ENCODE peak calls at places on chromosomes 6 and 20, in six cellular contexts. One of them, this sample, is unnamed.

GRCh38 chr20:45857836-45858250 is 429 bp downstream of the ZSWIM3 start:
- DNase-seq in mesenchymal stem cell: no peak
- DNase-seq in H9: peak
- DNase-seq in mesendoderm: peak
- DNase-seq in trophoblast cell: no peak
- DNase-seq in neuronal stem cell: no peak
- DNase-seq in this sample: no peak

GRCh38 chr6:24223131-24223715 is 97.2 kb downstream of the NRSN1 start:
- DNase-seq in H9: no peak
- DNase-seq in mesenchymal stem cell: peak
- DNase-seq in neuronal stem cell: no peak
- DNase-seq in mesendoderm: no peak
- DNase-seq in trophoblast cell: no peak
- DNase-seq in this sample: no peak

GRCh38 chr6:49835140-49835539 is 31.2 kb downstream of the CRISP1 start:
- DNase-seq in trophoblast cell: no peak
- DNase-seq in neuronal stem cell: no peak
- DNase-seq in mesenchymal stem cell: no peak
- DNase-seq in mesendoderm: no peak
- DNase-seq in H9: no peak
- DNase-seq in this sample: no peak

GRCh38 chr6:104187616-104188015 is 672.1 kb downstream of the HACE1 start:
- DNase-seq in mesendoderm: peak
- DNase-seq in neuronal stem cell: no peak
- DNase-seq in mesenchymal stem cell: no peak
- DNase-seq in H9: peak
- DNase-seq in trophoblast cell: peak
- DNase-seq in this sample: no peak

GRCh38 chr6:128062882-128063603 is 162.2 kb upstream of the THEMIS start:
- DNase-seq in neuronal stem cell: no peak
- DNase-seq in trophoblast cell: no peak
- DNase-seq in H9: no peak
- DNase-seq in mesenchymal stem cell: no peak
- DNase-seq in mesendoderm: no peak
- DNase-seq in this sample: peak

GRCh38 chr6:131182991-131183425 is 47.7 kb downstream of the AKAP7 start:
- DNase-seq in mesenchymal stem cell: peak
- DNase-seq in neuronal stem cell: peak
- DNase-seq in mesendoderm: peak
- DNase-seq in trophoblast cell: no peak
- DNase-seq in H9: peak
- DNase-seq in this sample: peak

GRCh38 chr6:14518515-14519217 is 401.1 kb downstream of the CD83 start:
- DNase-seq in neuronal stem cell: no peak
- DNase-seq in H9: no peak
- DNase-seq in trophoblast cell: no peak
- DNase-seq in mesendoderm: no peak
- DNase-seq in mesenchymal stem cell: no peak
- DNase-seq in this sample: peak

GRCh38 chr6:125944434-125944816 is 12.1 kb upstream of the HINT3 start:
- DNase-seq in mesenchymal stem cell: peak
- DNase-seq in trophoblast cell: no peak
- DNase-seq in H9: no peak
- DNase-seq in mesendoderm: no peak
- DNase-seq in neuronal stem cell: no peak
- DNase-seq in this sample: peak

GRCh38 chr6:75855047-75855446 is 106.0 kb downstream of the MYO6 start:
- DNase-seq in trophoblast cell: peak
- DNase-seq in neuronal stem cell: peak
- DNase-seq in mesenchymal stem cell: peak
- DNase-seq in H9: no peak
- DNase-seq in mesendoderm: peak
- DNase-seq in this sample: peak

GRCh38 chr6:159221486-159222170 is 52.4 kb downstream of the FNDC1 start:
- DNase-seq in trophoblast cell: no peak
- DNase-seq in H9: no peak
- DNase-seq in mesendoderm: no peak
- DNase-seq in mesenchymal stem cell: no peak
- DNase-seq in neuronal stem cell: no peak
- DNase-seq in this sample: no peak

GRCh38 chr6:33248643-33248931 is 23.1 kb downstream of the VPS52 start:
- DNase-seq in H9: no peak
- DNase-seq in mesenchymal stem cell: peak
- DNase-seq in neuronal stem cell: no peak
- DNase-seq in mesendoderm: no peak
- DNase-seq in trophoblast cell: no peak
- DNase-seq in this sample: no peak

GRCh38 chr6:140007525-140007924 is 633.1 kb upstream of the CITED2 start:
- DNase-seq in trophoblast cell: no peak
- DNase-seq in mesendoderm: no peak
- DNase-seq in H9: no peak
- DNase-seq in mesenchymal stem cell: no peak
- DNase-seq in neuronal stem cell: no peak
- DNase-seq in this sample: no peak

GRCh38 chr20:19448632-19449031 is 236.2 kb downstream of the SLC24A3 start:
- DNase-seq in mesenchymal stem cell: no peak
- DNase-seq in mesendoderm: no peak
- DNase-seq in trophoblast cell: no peak
- DNase-seq in neuronal stem cell: no peak
- DNase-seq in H9: no peak
- DNase-seq in this sample: no peak

GRCh38 chr6:3808759-3809514 is 40.2 kb upstream of the FAM50B start:
- DNase-seq in H9: no peak
- DNase-seq in neuronal stem cell: no peak
- DNase-seq in mesenchymal stem cell: peak
- DNase-seq in trophoblast cell: peak
- DNase-seq in mesendoderm: no peak
- DNase-seq in this sample: peak

GRCh38 chr6:18263561-18264337 is 581 bp downstream of the DEK start:
- DNase-seq in trophoblast cell: peak
- DNase-seq in mesendoderm: no peak
- DNase-seq in H9: no peak
- DNase-seq in neuronal stem cell: no peak
- DNase-seq in mesenchymal stem cell: peak
- DNase-seq in this sample: no peak

GRCh38 chr6:21981235-21981833 is 315.5 kb downstream of the PRL start:
- DNase-seq in neuronal stem cell: no peak
- DNase-seq in trophoblast cell: no peak
- DNase-seq in mesendoderm: no peak
- DNase-seq in mesenchymal stem cell: no peak
- DNase-seq in H9: no peak
- DNase-seq in this sample: no peak

GRCh38 chr20:44198872-44199271 is 11.7 kb downstream of the OSER1 start:
- DNase-seq in neuronal stem cell: no peak
- DNase-seq in mesenchymal stem cell: no peak
- DNase-seq in H9: no peak
- DNase-seq in trophoblast cell: no peak
- DNase-seq in mesendoderm: no peak
- DNase-seq in this sample: no peak

GRCh38 chr20:12928755-12929401 is 79.9 kb upstream of the SPTLC3 start:
- DNase-seq in mesenchymal stem cell: peak
- DNase-seq in neuronal stem cell: no peak
- DNase-seq in trophoblast cell: no peak
- DNase-seq in H9: no peak
- DNase-seq in mesendoderm: no peak
- DNase-seq in this sample: peak

GRCh38 chr6:146968041-146968760 is 236.0 kb upstream of the STXBP5 start:
- DNase-seq in neuronal stem cell: no peak
- DNase-seq in mesendoderm: no peak
- DNase-seq in mesenchymal stem cell: peak
- DNase-seq in H9: no peak
- DNase-seq in trophoblast cell: no peak
- DNase-seq in this sample: peak

GRCh38 chr20:57772349-57772964 is 62.6 kb upstream of the PMEPA1 start:
- DNase-seq in neuronal stem cell: no peak
- DNase-seq in H9: peak
- DNase-seq in mesendoderm: peak
- DNase-seq in mesenchymal stem cell: no peak
- DNase-seq in trophoblast cell: peak
- DNase-seq in this sample: peak

GRCh38 chr20:21514553-21515251 is 838 bp upstream of the NKX2-2 start:
- DNase-seq in mesenchymal stem cell: no peak
- DNase-seq in H9: peak
- DNase-seq in neuronal stem cell: no peak
- DNase-seq in mesendoderm: peak
- DNase-seq in trophoblast cell: no peak
- DNase-seq in this sample: no peak

GRCh38 chr6:79422666-79423065 is 114.6 kb downstream of the LCA5 start:
- DNase-seq in trophoblast cell: no peak
- DNase-seq in H9: no peak
- DNase-seq in neuronal stem cell: no peak
- DNase-seq in mesenchymal stem cell: no peak
- DNase-seq in mesendoderm: no peak
- DNase-seq in this sample: no peak

GRCh38 chr6:125906158-125906998 is 50.2 kb upstream of the HINT3 start:
- DNase-seq in mesendoderm: peak
- DNase-seq in trophoblast cell: peak
- DNase-seq in mesenchymal stem cell: peak
- DNase-seq in H9: peak
- DNase-seq in neuronal stem cell: peak
- DNase-seq in this sample: peak

DNA sequence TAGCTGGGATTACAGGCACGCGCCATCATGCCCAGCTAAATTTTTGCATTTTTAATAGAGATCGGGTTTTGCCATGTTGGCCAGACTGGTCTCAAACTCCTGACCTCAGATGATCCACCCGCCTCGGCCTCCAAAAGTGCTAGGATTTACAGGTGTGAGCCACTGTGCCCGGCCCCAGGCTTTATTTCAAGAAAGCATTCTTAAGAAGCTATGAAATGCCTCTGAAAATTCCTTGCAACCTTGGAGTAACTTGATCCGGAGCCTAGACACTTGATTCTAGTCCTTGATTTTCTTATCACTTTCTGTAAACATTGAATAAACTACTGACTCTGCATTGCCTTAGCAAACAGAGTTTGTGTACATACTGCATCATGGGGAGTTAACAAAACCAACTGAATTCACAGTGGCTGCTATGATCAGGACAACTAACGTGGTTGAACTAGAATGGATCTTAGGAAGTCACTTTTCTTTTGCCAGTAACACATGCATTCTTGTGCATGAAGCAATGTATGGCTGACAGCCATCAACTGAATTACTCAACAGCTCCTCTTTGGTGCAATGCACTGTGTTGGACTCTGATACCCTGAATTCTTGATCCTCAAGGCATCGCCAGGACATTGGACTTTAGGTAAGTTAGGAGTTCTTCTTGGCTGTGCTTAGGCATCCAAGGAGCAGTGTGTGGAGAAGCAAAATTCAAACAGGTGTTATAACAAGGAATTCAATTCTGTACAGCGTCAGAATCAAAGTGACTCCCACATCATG is 102.8 kb upstream of the TMEM170B start:
- DNase-seq in mesendoderm: peak
- DNase-seq in neuronal stem cell: no peak
- DNase-seq in H9: no peak
- DNase-seq in mesenchymal stem cell: peak
- DNase-seq in trophoblast cell: peak
- DNase-seq in this sample: peak
- H2AK5ac ChIP-seq in mesendoderm: no peak
- H2AK5ac ChIP-seq in neuronal stem cell: no peak
- H2AK5ac ChIP-seq in H9: no peak
- H2AK5ac ChIP-seq in mesenchymal stem cell: no peak
- H2AK5ac ChIP-seq in trophoblast cell: no peak
- H2AK5ac ChIP-seq in this sample: peak

GRCh38 chr6:44046516-44047178 is 80.6 kb downstream of the MRPL14 start:
- DNase-seq in H9: no peak
- DNase-seq in mesendoderm: no peak
- DNase-seq in trophoblast cell: no peak
- DNase-seq in neuronal stem cell: no peak
- DNase-seq in mesenchymal stem cell: no peak
- DNase-seq in this sample: no peak
- H3K4ac ChIP-seq in H9: no peak
- H3K4ac ChIP-seq in mesendoderm: no peak
- H3K4ac ChIP-seq in trophoblast cell: no peak
- H3K4ac ChIP-seq in neuronal stem cell: no peak
- H3K4ac ChIP-seq in mesenchymal stem cell: no peak
- H3K4ac ChIP-seq in this sample: peak

GRCh38 chr6:138912308-138912707 is 75.7 kb downstream of the REPS1 start:
- DNase-seq in H9: no peak
- DNase-seq in trophoblast cell: no peak
- DNase-seq in mesenchymal stem cell: no peak
- DNase-seq in neuronal stem cell: no peak
- DNase-seq in mesendoderm: no peak
- DNase-seq in this sample: no peak

GRCh38 chr6:138909975-138910374 is 78.1 kb downstream of the REPS1 start:
- DNase-seq in H9: no peak
- DNase-seq in mesenchymal stem cell: no peak
- DNase-seq in trophoblast cell: no peak
- DNase-seq in neuronal stem cell: no peak
- DNase-seq in mesendoderm: no peak
- DNase-seq in this sample: no peak

GRCh38 chr6:138909511-138909910 is 78.5 kb downstream of the REPS1 start:
- DNase-seq in trophoblast cell: no peak
- DNase-seq in mesenchymal stem cell: no peak
- DNase-seq in H9: no peak
- DNase-seq in mesendoderm: no peak
- DNase-seq in neuronal stem cell: no peak
- DNase-seq in this sample: no peak

GRCh38 chr6:138907167-138907566 is 80.9 kb downstream of the REPS1 start:
- DNase-seq in H9: no peak
- DNase-seq in neuronal stem cell: no peak
- DNase-seq in mesendoderm: peak
- DNase-seq in trophoblast cell: no peak
- DNase-seq in mesenchymal stem cell: no peak
- DNase-seq in this sample: no peak
- H2AK5ac ChIP-seq in H9: no peak
- H2AK5ac ChIP-seq in neuronal stem cell: no peak
- H2AK5ac ChIP-seq in mesendoderm: no peak
- H2AK5ac ChIP-seq in trophoblast cell: no peak
- H2AK5ac ChIP-seq in mesenchymal stem cell: no peak
- H2AK5ac ChIP-seq in this sample: no peak

GRCh38 chr6:90691823-90692222 is 105.0 kb upstream of the MAP3K7 start:
- DNase-seq in trophoblast cell: peak
- DNase-seq in H9: no peak
- DNase-seq in mesenchymal stem cell: no peak
- DNase-seq in mesendoderm: peak
- DNase-seq in neuronal stem cell: no peak
- DNase-seq in this sample: no peak

GRCh38 chr6:90701146-90701781 is 114.4 kb upstream of the MAP3K7 start:
- DNase-seq in neuronal stem cell: no peak
- DNase-seq in H9: peak
- DNase-seq in mesenchymal stem cell: no peak
- DNase-seq in mesendoderm: peak
- DNase-seq in trophoblast cell: no peak
- DNase-seq in this sample: no peak

GRCh38 chr6:90694802-90695201 is 107.9 kb upstream of the MAP3K7 start:
- DNase-seq in neuronal stem cell: no peak
- DNase-seq in trophoblast cell: no peak
- DNase-seq in H9: no peak
- DNase-seq in mesenchymal stem cell: no peak
- DNase-seq in mesendoderm: no peak
- DNase-seq in this sample: no peak

DNA sequence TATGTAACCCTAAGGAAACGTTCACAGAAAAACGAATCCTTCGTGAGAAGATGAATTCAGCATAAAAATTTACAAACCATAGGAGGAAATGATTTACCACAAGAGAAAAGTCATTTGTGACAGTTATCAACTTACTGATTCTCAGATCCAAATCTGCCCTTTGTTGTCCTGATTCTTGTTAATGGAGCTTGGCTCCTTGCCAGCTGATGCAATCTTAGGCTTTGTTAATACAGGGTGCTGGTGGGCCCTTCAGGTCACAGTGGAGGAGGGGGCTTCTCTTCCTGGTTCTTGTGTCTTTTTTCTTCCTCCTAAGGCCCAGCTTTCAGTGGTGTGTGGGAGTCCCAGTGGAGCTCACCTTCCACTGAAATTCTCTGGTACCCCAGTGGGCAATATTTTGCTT is 108.4 kb upstream of the MAP3K7 start:
- DNase-seq in trophoblast cell: no peak
- DNase-seq in H9: no peak
- DNase-seq in neuronal stem cell: no peak
- DNase-seq in mesendoderm: peak
- DNase-seq in mesenchymal stem cell: no peak
- DNase-seq in this sample: no peak
- H3K4ac ChIP-seq in trophoblast cell: no peak
- H3K4ac ChIP-seq in H9: no peak
- H3K4ac ChIP-seq in neuronal stem cell: no peak
- H3K4ac ChIP-seq in mesendoderm: no peak
- H3K4ac ChIP-seq in mesenchymal stem cell: no peak
- H3K4ac ChIP-seq in this sample: no peak

This sample was measured in IMR-90.